ENCODE peak calls at places on chromosomes 2 and 18, in four cellular contexts. W is ovary, O is uterus, A is lower leg skin. V is an unnamed sample.

GRCh38 chr2:139033300-139033699 is 253.1 kb upstream of the NXPH2 start:
- DNase-seq in W (no peak), O (no peak), A (no peak), V (no peak)

GRCh38 chr2:105919191-105919811 is 174.6 kb downstream of the NCK2 start:
- DNase-seq in W (no peak), O (no peak), A (no peak), V (no peak)

GRCh38 chr2:102112692-102113665 is 29.6 kb upstream of the IL1R1 start:
- DNase-seq in W (no peak), O (no peak), A (no peak), V (no peak)

GRCh38 chr2:240981273-240981672 is 17.1 kb upstream of the SNED1 start:
- DNase-seq in W (peak), O (peak), A (no peak), V (no peak)

GRCh38 chr2:182870227-182870626 is 3.8 kb upstream of the FRZB start:
- DNase-seq in W (no peak), O (no peak), A (no peak), V (no peak)

GRCh38 chr18:7514796-7515440 is 52.2 kb upstream of the PTPRM start:
- DNase-seq in W (no peak), O (no peak), A (no peak), V (no peak)

GRCh38 chr2:58906151-58906645 is 665.1 kb upstream of the FANCL start:
- DNase-seq in W (no peak), O (no peak), A (no peak), V (no peak)

GRCh38 chr2:153819056-153819455 is 52.7 kb upstream of the GALNT13 start:
- DNase-seq in W (no peak), O (no peak), A (no peak), V (no peak)

GRCh38 chr18:74498712-74499629 is 2.8 kb downstream of the CNDP2 start:
- DNase-seq in W (no peak), O (no peak), A (peak), V (no peak)

GRCh38 chr18:56374005-56374655 is 264.3 kb downstream of the TXNL1 start:
- DNase-seq in W (no peak), O (no peak), A (no peak), V (no peak)

GRCh38 chr2:60551241-60552095 is 2.0 kb downstream of the BCL11A start:
- DNase-seq in W (no peak), O (no peak), A (no peak), V (no peak)

GRCh38 chr18:12234451-12235190 is 19.5 kb upstream of the CIDEA start:
- DNase-seq in W (no peak), O (no peak), A (no peak), V (no peak)

GRCh38 chr2:239411117-239411516 is 10.3 kb upstream of the HDAC4 start:
- DNase-seq in W (no peak), O (no peak), A (no peak), V (no peak)

GRCh38 chr18:78105611-78106010 is 856.0 kb downstream of the GALR1 start:
- DNase-seq in W (no peak), O (no peak), A (no peak), V (no peak)

GRCh38 chr2:237227190-237227988 is 141.7 kb downstream of the COPS8 start:
- DNase-seq in W (no peak), O (no peak), A (no peak), V (no peak)

GRCh38 chr2:113073325-113073834 is 5.6 kb downstream of the IL1F10 start:
- DNase-seq in W (no peak), O (no peak), A (no peak), V (no peak)

GRCh38 chr18:80145191-80145799 is 36.2 kb downstream of the ADNP2 start:
- DNase-seq in W (no peak), O (no peak), A (no peak), V (no peak)

GRCh38 chr18:11393486-11393885 is 215.9 kb upstream of the SLC35G4 start:
- DNase-seq in W (no peak), O (no peak), A (no peak), V (no peak)

GRCh38 chr2:11936761-11937160 is 190.3 kb downstream of the LPIN1 start:
- DNase-seq in W (no peak), O (no peak), A (no peak), V (no peak)

GRCh38 chr2:158726906-158727592 is 68.1 kb upstream of the DAPL1 start:
- DNase-seq in W (no peak), O (no peak), A (no peak), V (no peak)

GRCh38 chr18:10197097-10197496 is 257.3 kb upstream of the APCDD1 start:
- DNase-seq in W (peak), O (no peak), A (no peak), V (no peak)

GRCh38 chr2:165787334-165787733 is 6.7 kb downstream of the GALNT3 start:
- DNase-seq in W (no peak), O (no peak), A (no peak), V (no peak)

GRCh38 chr2:205712508-205712907 is 30.2 kb downstream of the NRP2 start:
- DNase-seq in W (no peak), O (no peak), A (no peak), V (no peak)

GRCh38 chr2:55618025-55618648 is 715 bp upstream of the PPP4R3B start:
- DNase-seq in W (peak), O (no peak), A (no peak), V (no peak)

GRCh38 chr18:74633652-74634352 is 36.1 kb downstream of the ZNF407 start:
- DNase-seq in W (no peak), O (no peak), A (no peak), V (no peak)

GRCh38 chr18:59874166-59874565 is 25.6 kb upstream of the PMAIP1 start:
- DNase-seq in W (no peak), O (no peak), A (no peak), V (no peak)

GRCh38 chr2:48600204-48600813 is 17.3 kb upstream of the GTF2A1L start:
- DNase-seq in W (no peak), O (no peak), A (no peak), V (no peak)

DNA sequence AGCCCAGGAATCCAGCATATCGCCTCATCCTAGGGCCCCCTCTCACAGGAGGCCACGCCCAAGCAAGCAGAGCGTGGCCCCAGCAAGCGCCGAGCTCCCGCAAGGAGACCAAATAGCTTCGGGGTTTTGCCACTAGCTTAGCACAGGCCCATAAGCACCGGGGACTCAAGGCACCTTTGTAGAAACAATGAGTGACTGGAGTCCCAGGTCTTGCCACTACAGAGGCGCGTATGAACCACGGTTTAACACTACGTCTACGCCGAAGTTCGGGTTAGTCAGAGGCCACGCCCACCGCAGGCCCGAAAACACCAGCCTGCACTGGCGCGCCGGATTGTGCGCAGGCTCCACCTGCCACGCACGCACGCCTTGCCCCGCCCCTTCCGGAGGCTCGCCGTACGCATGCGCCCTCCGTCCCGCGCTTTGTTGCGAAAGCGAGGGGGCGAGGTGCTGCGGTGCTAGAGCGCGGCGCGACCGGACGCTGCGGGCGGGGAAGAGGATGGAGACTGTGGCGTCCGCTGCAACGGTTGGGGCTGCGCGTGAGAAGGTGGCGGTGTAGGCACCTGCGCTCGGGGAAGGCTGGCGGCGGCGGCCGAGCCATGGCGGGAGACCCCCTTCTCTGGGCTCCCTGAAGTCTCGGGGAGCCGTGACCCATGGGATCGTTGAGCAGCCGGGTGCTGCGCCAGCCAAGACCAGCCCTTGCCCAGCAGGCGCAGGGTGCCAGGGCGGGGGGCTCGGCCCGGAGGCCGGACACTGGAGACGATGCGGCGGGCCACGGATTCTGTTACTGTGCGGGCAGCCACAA is at the start of gene GMCL1:
- DNase-seq in W (peak), O (peak), A (peak), V (peak)
- TF ChIP-seq POLR2A in W (peak), O (peak), A (no peak), V (peak)

GRCh38 chr2:62506421-62506750 is 391 bp upstream of the TMEM17 start:
- DNase-seq in W (no peak), O (no peak), A (no peak), V (no peak)
- TF ChIP-seq POLR2A in W (no peak), O (no peak), A (no peak), V (no peak)

GRCh38 chr2:64743739-64744330 is 90.1 kb upstream of the SERTAD2 start:
- DNase-seq in W (no peak), O (no peak), A (no peak), V (no peak)
- TF ChIP-seq POLR2A in W (no peak), O (no peak), A (no peak), V (no peak)

DNA sequence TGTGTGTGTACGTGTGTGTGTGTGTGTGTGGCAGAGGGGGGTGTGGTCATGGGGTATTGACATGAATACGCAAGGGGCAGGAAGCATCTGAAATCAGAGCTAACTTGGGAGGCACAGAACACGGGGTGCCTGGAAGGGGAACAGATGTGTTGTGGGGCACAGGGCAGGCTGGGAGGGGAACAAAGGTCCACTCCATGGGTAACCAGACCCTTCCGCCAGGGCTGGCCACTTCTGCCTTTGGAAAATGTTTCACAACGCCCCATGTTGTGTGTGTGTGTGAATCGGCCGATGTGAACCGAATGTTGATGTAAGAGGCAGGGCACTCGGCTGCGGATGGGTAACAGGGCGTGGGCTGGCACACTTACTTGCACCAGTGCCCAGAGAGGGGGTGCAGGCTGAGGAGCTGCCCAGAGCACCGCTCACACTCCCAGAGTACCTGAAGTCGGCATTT is at the start of gene SLC11A1:
- DNase-seq in W (peak), O (no peak), A (peak), V (no peak)
- TF ChIP-seq POLR2A in W (peak), O (no peak), A (no peak), V (peak)

GRCh38 chr2:172967036-172967982 is 108.3 kb upstream of the MAP3K20 start:
- DNase-seq in W (no peak), O (no peak), A (no peak), V (no peak)

GRCh38 chr2:172968061-172968469 is 107.6 kb upstream of the MAP3K20 start:
- DNase-seq in W (peak), O (peak), A (no peak), V (peak)

GRCh38 chr2:172969171-172969570 is 106.5 kb upstream of the MAP3K20 start:
- DNase-seq in W (no peak), O (no peak), A (no peak), V (no peak)

GRCh38 chr2:172970660-172971059 is 105.0 kb upstream of the MAP3K20 start:
- DNase-seq in W (no peak), O (no peak), A (no peak), V (no peak)

GRCh38 chr2:172969609-172970008 is 106.0 kb upstream of the MAP3K20 start:
- DNase-seq in W (no peak), O (no peak), A (no peak), V (no peak)
- TF ChIP-seq POLR2A in W (no peak), O (no peak), A (no peak), V (no peak)

DNA sequence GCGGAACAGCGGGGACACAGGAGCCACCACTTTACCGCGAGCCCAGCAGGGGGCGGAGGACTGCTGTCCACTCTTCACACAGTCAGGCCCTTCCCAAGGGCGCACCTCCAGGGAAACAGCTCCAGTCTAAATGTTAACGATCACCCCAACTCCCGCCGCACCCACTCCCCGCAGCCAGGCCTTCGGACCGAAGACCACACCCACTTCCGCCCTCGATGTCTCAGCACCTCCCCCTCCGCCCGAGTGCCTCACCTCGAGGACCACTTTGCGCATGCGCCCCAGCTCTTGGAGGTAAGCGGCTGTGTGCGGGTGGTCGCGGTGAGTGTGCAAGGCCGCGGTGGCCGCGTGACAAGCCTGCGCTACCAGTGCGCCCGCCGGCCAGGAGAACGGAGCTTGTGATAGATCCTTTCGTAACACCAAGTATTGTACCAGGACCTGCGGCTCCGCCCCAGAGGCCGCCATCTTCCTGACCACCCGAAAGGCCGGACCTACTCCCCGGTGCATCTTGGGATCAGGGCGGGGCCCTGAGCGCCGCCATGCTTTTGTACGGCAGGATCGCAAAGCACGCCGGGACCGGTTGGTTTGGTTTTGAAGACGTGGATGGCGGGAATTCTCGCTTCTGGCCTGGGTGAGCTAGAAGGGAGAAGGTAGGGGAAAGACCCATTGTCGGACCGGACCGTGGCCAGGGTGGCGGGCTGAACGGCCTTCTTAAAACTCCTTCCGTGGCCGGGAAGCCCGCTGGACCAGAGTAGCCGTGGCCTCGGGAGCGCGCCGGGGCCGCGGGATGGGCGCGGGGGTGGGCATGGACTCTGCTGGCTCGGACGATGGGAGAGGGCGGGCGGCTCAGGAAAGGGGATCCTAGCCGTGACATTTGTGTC is at the start of the genes CENPO and PTRHD1:
- DNase-seq in W (peak), O (peak), A (peak), V (peak)
- TF ChIP-seq POLR2A in W (peak), O (peak), A (no peak), V (peak)

DNA sequence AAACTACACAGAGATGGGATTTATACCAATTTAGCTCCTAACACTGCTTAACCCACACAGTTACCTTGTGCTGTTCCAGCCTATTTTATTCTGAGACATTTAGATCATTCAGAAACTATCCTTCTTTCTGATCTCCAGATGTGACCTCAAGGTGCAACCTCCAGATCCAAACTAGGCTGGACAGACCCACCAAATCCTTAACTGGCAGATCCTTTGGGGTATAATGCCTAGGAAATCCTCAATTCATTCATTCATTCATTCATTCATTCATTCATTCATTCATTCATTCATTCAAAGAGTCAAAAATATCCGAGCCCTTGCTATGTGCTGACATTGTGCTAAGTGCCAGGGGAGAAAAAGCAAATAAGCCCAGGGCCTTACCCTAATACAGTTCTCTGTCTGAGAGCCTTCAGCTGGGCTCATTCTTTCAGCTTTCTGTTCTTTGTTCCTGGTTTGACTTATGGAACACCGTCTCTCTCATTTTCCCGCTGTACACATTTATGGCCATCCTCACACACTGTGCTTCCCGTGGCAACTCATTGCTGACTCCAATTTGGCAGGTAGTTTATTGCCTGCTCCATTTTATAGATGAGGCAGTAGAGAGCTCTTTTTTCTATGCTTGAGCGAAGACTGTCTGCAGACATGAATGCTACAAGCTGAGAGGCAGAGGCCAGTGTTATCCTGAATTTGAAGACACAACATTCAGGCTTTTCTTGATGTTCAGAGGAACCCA is 83.1 kb downstream of the HRH4 start:
- DNase-seq in W (no peak), O (no peak), A (no peak), V (no peak)
- TF ChIP-seq POLR2A in W (no peak), O (no peak), A (no peak), V (no peak)

V was measured in gastrocnemius medialis.